ENCODE peak calls at places on chromosomes 3 and 15, in eight cellular contexts. U, S, V, P, M, F, N and I are unnamed samples.

GRCh38 chr3:127886276-127886862 is 28.7 kb upstream of the KBTBD12 start:
- DNase-seq in U (no peak), S (no peak), M (no peak), V (no peak), P (no peak), N (no peak), F (no peak), I (no peak)

GRCh38 chr15:66535056-66535455 is 29.9 kb downstream of the ZWILCH start:
- DNase-seq in P (no peak), M (no peak), S (no peak), V (no peak), U (no peak), F (no peak), N (no peak), I (no peak)

GRCh38 chr3:112298781-112299180 is 4.8 kb upstream of the SLC9C1 start:
- DNase-seq in V (no peak), S (no peak), N (no peak), M (no peak), F (no peak), U (no peak), P (no peak), I (no peak)

GRCh38 chr3:195762249-195762585 is 41.4 kb downstream of the MUC20 start:
- DNase-seq in F (no peak), S (no peak), P (no peak), U (no peak), V (peak; percentile 31), N (no peak), M (no peak), I (no peak)

GRCh38 chr3:151135548-151136337 is 50.3 kb downstream of the MED12L start:
- DNase-seq in S (peak; percentile 34), N (no peak), V (no peak), M (peak; percentile 1), P (no peak), F (no peak), U (no peak), I (no peak)

GRCh38 chr3:125267460-125267859 is 54.9 kb upstream of the SLC12A8 start:
- DNase-seq in U (no peak), S (no peak), M (no peak), V (no peak), P (no peak), F (no peak), N (no peak), I (no peak)

GRCh38 chr15:70354260-70354894 is 256.7 kb upstream of the TLE3 start:
- DNase-seq in F (no peak), N (no peak), U (no peak), S (no peak), M (no peak), V (no peak), P (no peak), I (no peak)

GRCh38 chr3:69016901-69017300 is 3.4 kb upstream of the EOGT start:
- DNase-seq in S (no peak), V (no peak), N (no peak), P (no peak), U (no peak), F (no peak), M (no peak), I (no peak)

GRCh38 chr3:3295586-3295985 is 116.1 kb upstream of the CRBN start:
- DNase-seq in P (no peak), N (no peak), M (no peak), V (no peak), S (no peak), U (no peak), F (no peak), I (no peak)

GRCh38 chr3:147655236-147655635 is 246.1 kb downstream of the ZIC1 start:
- DNase-seq in P (no peak), F (peak; percentile 20), V (no peak), U (no peak), M (peak; percentile 87), S (no peak), N (no peak), I (no peak)

GRCh38 chr3:128051459-128051836 is 789 bp upstream of the SEC61A1 start:
- DNase-seq in N (no peak), U (peak; percentile 48), F (no peak), S (no peak), V (no peak), P (no peak), M (peak; percentile 38), I (no peak)

GRCh38 chr15:56286213-56286612 is 42.5 kb upstream of the RFX7 start:
- DNase-seq in N (no peak), F (no peak), P (no peak), V (no peak), S (peak; percentile 50), U (peak; percentile 57), M (no peak), I (no peak)

GRCh38 chr3:111715911-111716523 is 120.9 kb upstream of the ZBED2 start:
- DNase-seq in S (peak; percentile 81), U (peak; percentile 57), V (peak; percentile 59), F (peak; percentile 74), M (peak; percentile 43), N (no peak), P (peak; percentile 39), I (no peak)

GRCh38 chr3:129596194-129597086 is 10.0 kb downstream of the PLXND1 start:
- DNase-seq in V (peak; percentile 78), S (no peak), N (peak; percentile 88), M (peak; percentile 96), F (peak; percentile 98), P (peak; percentile 96), U (peak; percentile 53), I (no peak)

GRCh38 chr3:127802620-127803019 is 19.7 kb downstream of the MGLL start:
- DNase-seq in F (no peak), M (no peak), V (no peak), N (no peak), U (no peak), S (no peak), P (no peak), I (no peak)

GRCh38 chr3:8938021-8938420 is 25.3 kb downstream of the RAD18 start:
- DNase-seq in U (peak; percentile 39), P (no peak), M (peak; percentile 57), V (no peak), S (no peak), F (peak; percentile 67), N (no peak), I (no peak)
- TF ChIP-seq CTCF in U (peak; percentile 35), P (peak; percentile 5), M (peak; percentile 28), V (peak; percentile 19), S (no peak), F (peak; percentile 45), N (peak; percentile 50), I (peak; percentile 78)

GRCh38 chr15:64686130-64686735 is 89.2 kb downstream of the RBPMS2 start:
- DNase-seq in V (peak; percentile 45), U (peak; percentile 87), P (no peak), F (peak; percentile 74), M (peak; percentile 41), N (no peak), S (peak; percentile 50), I (no peak)
- TF ChIP-seq CTCF in V (peak; percentile 81), U (peak; percentile 76), P (peak; percentile 69), F (peak; percentile 61), M (peak; percentile 72), N (peak; percentile 73), S (peak; percentile 49), I (peak; percentile 85)

DNA sequence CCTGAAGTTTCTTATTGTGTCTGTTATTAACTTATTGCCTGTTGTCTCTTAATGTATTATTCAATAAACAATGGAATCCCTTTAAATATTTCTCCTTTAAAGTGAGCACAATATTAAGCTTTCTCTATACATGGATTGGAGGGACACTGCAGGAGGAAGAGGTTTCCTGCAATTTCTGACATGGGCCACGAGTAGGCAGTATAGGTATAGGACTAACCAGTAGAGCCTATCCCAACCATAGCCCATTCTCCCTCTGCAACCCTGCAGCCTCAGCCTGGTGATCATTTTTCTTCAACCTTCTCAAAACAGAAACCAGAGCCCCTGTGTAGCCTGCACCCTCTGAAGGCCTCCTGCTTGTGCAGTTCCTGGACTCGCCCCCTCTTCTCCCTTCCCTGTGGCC is 124.8 kb downstream of the NEK10 start:
- DNase-seq in S (no peak), M (no peak), F (no peak), V (no peak), P (no peak), U (peak; percentile 20), N (no peak), I (no peak)
- TF ChIP-seq CTCF in S (no peak), M (no peak), F (no peak), V (no peak), P (no peak), U (peak; percentile 45), N (no peak), I (no peak)

GRCh38 chr3:170724599-170724998 is 138.7 kb upstream of the SLC7A14 start:
- DNase-seq in M (peak; percentile 94), S (no peak), U (no peak), P (no peak), F (peak; percentile 77), V (no peak), N (no peak), I (no peak)

GRCh38 chr3:170727754-170728153 is 141.9 kb upstream of the SLC7A14 start:
- DNase-seq in P (no peak), V (no peak), M (no peak), F (no peak), U (no peak), N (no peak), S (no peak), I (no peak)

GRCh38 chr3:170726976-170727661 is 141.2 kb upstream of the SLC7A14 start:
- DNase-seq in S (peak; percentile 32), U (no peak), N (no peak), M (peak; percentile 94), V (no peak), F (peak; percentile 89), P (no peak), I (no peak)

GRCh38 chr3:170728181-170728580 is 141.8 kb downstream of the RPL22L1 start:
- DNase-seq in U (no peak), P (no peak), V (no peak), N (no peak), F (no peak), S (no peak), M (no peak), I (no peak)

DNA sequence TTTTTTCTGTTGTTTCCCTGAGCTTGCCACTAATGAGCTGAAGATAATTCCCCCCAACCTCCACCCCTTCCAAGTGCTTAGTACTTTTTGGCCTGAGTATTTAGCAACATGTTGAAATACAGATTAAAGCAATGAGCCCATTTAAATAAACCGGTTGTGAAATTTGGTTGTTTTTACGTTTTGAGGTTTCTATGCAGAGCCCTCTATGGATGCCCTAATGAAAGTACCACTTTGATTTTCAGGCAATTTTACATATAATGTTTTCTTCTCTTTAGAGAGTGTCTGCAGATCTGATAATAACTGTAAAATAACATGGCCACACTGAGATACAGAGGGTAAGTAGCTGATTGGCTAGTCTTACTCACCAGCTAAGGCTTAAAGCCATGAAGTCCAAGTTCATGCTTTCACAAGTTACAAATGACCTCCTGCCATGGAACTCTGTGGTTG is 139.4 kb upstream of the SLC7A14 start:
- DNase-seq in S (no peak), V (no peak), M (peak; percentile 80), N (no peak), F (peak; percentile 73), U (no peak), P (no peak), I (no peak)
- TF ChIP-seq CTCF in S (no peak), V (no peak), M (peak; percentile 5), N (peak; percentile 17), F (peak; percentile 6), U (no peak), P (no peak), I (no peak)

GRCh38 chr3:13391308-13391707 is 28.8 kb downstream of the NUP210 start:
- DNase-seq in U (peak; percentile 20), F (no peak), M (no peak), N (no peak), V (no peak), S (no peak), P (no peak), I (no peak)
- TF ChIP-seq CTCF in U (peak; percentile 41), F (no peak), M (no peak), N (peak; percentile 5), V (no peak), S (no peak), P (no peak), I (peak; percentile 43)